ENCODE peak calls at places on chromosome 15, in seven cellular contexts. Z is upper lobe of right lung; V is BJ; O is MG63; K is fibroblast of the conjunctiva; A is AG09309; W is activated effector memory CD4-positive, alpha-beta T cell treated with Interleukin-2 at 50 U/mL for 16 hours. J is an unnamed sample.

GRCh38 chr15:101128191-101128590 is 123.7 kb downstream of the CHSY1 start:
- DNase-seq in V (peak), Z (no peak), A (peak), W (no peak), O (peak), K (peak), J (peak)

GRCh38 chr15:83275412-83275811 is 9.1 kb downstream of the BNC1 start:
- DNase-seq in W (no peak), O (peak), V (no peak), K (no peak), Z (no peak), A (no peak), J (peak)

GRCh38 chr15:92808611-92809063 is 91.5 kb upstream of the CHD2 start:
- DNase-seq in K (no peak), O (peak), W (no peak), A (no peak), V (no peak), Z (peak), J (no peak)

GRCh38 chr15:75349851-75350588 is 3.2 kb downstream of the NEIL1 start:
- DNase-seq in O (no peak), A (no peak), W (peak), V (no peak), Z (peak), K (no peak), J (peak)

GRCh38 chr15:59247364-59247763 is 40.7 kb downstream of the LDHAL6B start:
- DNase-seq in Z (no peak), O (peak), W (no peak), A (peak), V (no peak), K (peak), J (peak)

GRCh38 chr15:77567202-77567601 is 65.5 kb downstream of the LINGO1 start:
- DNase-seq in O (no peak), V (no peak), Z (no peak), K (no peak), A (no peak), W (no peak), J (no peak)

GRCh38 chr15:101539930-101540329 is 50.4 kb upstream of the PCSK6 start:
- DNase-seq in V (no peak), A (no peak), K (no peak), Z (no peak), W (no peak), O (no peak), J (no peak)

GRCh38 chr15:71397377-71397776 is 282.1 kb downstream of the THSD4 start:
- DNase-seq in Z (peak), A (no peak), O (peak), K (no peak), W (no peak), V (no peak), J (no peak)

GRCh38 chr15:92636401-92636949 is 19.1 kb downstream of the FAM174B start:
- DNase-seq in A (no peak), Z (no peak), O (no peak), K (no peak), V (no peak), W (no peak), J (no peak)

GRCh38 chr15:80107774-80108173 is 45.0 kb upstream of the FAH start:
- DNase-seq in O (no peak), Z (no peak), A (no peak), W (no peak), K (no peak), V (no peak), J (no peak)

GRCh38 chr15:81182746-81183402 is 13.8 kb upstream of the IL16 start:
- DNase-seq in O (no peak), Z (no peak), A (no peak), W (no peak), V (no peak), K (no peak), J (no peak)

GRCh38 chr15:39621210-39621609 is 40.3 kb downstream of the THBS1 start:
- DNase-seq in V (no peak), O (no peak), Z (no peak), K (no peak), A (no peak), W (no peak), J (no peak)

J was measured in Daoy.